ENCODE peak calls at places on chromosome 19, in six cellular contexts. Y is neural progenitor cell, W is thoracic aorta, Z is right lobe of liver, N is cardiac muscle cell, X is astrocyte of the cerebellum. R is an unnamed sample.

GRCh38 chr19:51097166-51097736 is 11.0 kb downstream of the CTU1 start:
- DNase-seq in Y (peak), W (no peak), Z (peak), N (peak), X (peak), R (peak)

GRCh38 chr19:4584670-4585460 is 25.4 kb upstream of the SEMA6B start:
- DNase-seq in Y (peak), W (no peak), Z (no peak), N (peak), X (no peak), R (no peak)

GRCh38 chr19:813359-814107 is 8.2 kb downstream of the PLPPR3 start:
- DNase-seq in Y (no peak), W (no peak), Z (no peak), N (no peak), X (no peak), R (no peak)

GRCh38 chr19:35030257-35031071 is at the start of gene SCN1B:
- DNase-seq in Y (peak), W (no peak), Z (peak), N (peak), X (no peak), R (no peak)

GRCh38 chr19:1279782-1280341 is 4.5 kb downstream of the FAM174C start:
- DNase-seq in Y (peak), W (no peak), Z (peak), N (peak), X (peak), R (no peak)

GRCh38 chr19:1116726-1117581 is 13.2 kb downstream of the GPX4 start:
- DNase-seq in Y (no peak), W (no peak), Z (no peak), N (no peak), X (no peak), R (no peak)

GRCh38 chr19:4897146-4897545 is 5.5 kb downstream of the ARRDC5 start:
- DNase-seq in Y (no peak), W (no peak), Z (no peak), N (no peak), X (no peak), R (no peak)

GRCh38 chr19:5563941-5564612 is 3.7 kb downstream of the TINCR start:
- DNase-seq in Y (no peak), W (no peak), Z (no peak), N (no peak), X (no peak), R (no peak)

DNA sequence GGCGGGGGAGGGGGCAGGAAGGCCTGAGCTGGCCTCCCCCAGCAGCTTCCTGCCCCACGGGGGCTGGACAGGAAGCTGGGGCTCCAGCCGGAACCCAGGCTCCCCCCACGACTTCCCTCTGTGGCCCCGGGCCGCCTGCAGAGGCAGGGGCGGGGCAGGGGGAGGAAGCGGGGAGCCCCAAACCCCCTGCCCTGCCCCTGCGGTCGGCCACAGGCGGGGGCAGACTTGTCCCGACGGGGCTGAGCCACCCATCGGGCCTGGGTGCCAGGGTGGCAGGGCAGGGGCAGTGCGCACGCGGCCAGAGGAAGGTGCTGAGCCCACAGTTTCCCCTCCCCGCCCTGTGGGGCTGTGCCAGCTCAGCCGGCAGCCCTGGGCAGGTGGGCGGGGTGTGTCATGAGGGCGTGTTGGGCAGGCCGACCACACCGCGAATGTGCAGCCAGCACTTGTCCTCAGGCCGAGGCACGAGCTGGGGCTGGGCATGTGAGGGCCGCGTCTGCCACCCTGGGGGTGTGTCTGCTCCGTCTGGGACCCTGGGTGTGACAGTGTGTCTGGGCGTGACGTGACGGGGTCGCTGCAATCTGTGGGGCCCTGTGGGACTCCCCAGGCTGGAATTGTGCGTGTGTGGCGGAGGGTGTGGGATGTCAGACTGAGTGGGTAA is 17.7 kb downstream of the CCDC97 start:
- DNase-seq in Y (no peak), W (no peak), Z (peak), N (peak), X (no peak), R (no peak)
- H3K4me3 ChIP-seq in Y (no peak), W (peak), Z (peak), N (no peak), X (no peak), R (peak)

GRCh38 chr19:33426621-33427475 is 53.3 kb downstream of the CEBPG start:
- DNase-seq in Y (no peak), W (no peak), Z (peak), N (no peak), X (no peak), R (no peak)
- H3K4me3 ChIP-seq in Y (no peak), W (no peak), Z (no peak), N (no peak), X (no peak), R (no peak)

DNA sequence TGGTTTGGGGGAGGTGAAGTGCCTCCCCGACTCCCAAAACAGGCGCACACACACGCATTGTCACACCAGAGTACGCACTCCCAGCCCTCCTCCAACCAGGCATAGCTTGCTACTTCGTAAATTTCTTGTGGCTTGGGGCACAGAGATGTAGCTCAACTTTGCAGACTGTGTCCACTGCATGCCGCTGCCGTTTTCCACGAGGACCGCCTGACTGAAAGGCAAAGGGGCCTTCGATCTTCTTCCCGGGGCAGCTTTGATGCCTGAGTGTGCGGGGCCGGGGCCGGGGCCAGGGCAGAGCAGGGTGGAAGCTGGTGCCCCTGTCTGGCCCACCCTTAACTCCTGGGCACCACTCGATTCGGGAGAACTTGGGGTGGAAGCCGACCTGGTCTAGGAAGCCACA is 5.7 kb upstream of the TSHZ3 start:
- DNase-seq in Y (peak), W (no peak), Z (no peak), N (no peak), X (no peak), R (no peak)
- H3K4me3 ChIP-seq in Y (peak), W (no peak), Z (no peak), N (no peak), X (no peak), R (no peak)

GRCh38 chr19:11963566-11964355 is 1.1 kb upstream of the ZNF763 start:
- DNase-seq in Y (peak), W (peak), Z (peak), N (peak), X (no peak), R (no peak)
- H3K4me3 ChIP-seq in Y (peak), W (peak), Z (no peak), N (no peak), X (no peak), R (no peak)

GRCh38 chr19:38617764-38618589 is at the start of gene MAP4K1:
- DNase-seq in Y (peak), W (no peak), Z (peak), N (no peak), X (no peak), R (peak)

GRCh38 chr19:38616265-38616664 is 1.5 kb downstream of the MAP4K1 start:
- DNase-seq in Y (no peak), W (no peak), Z (no peak), N (no peak), X (no peak), R (no peak)

GRCh38 chr19:38614289-38614688 is 3.5 kb downstream of the MAP4K1 start:
- DNase-seq in Y (no peak), W (no peak), Z (no peak), N (no peak), X (no peak), R (no peak)

GRCh38 chr19:38617283-38617763 is 430 bp downstream of the MAP4K1 start:
- DNase-seq in Y (no peak), W (no peak), Z (no peak), N (no peak), X (no peak), R (no peak)

GRCh38 chr19:38615007-38615581 is 2.7 kb downstream of the MAP4K1 start:
- DNase-seq in Y (no peak), W (no peak), Z (no peak), N (no peak), X (no peak), R (no peak)
- H3K4me3 ChIP-seq in Y (no peak), W (no peak), Z (no peak), N (no peak), X (no peak), R (peak)

GRCh38 chr19:29193116-29193515 is 19.8 kb downstream of the UQCRFS1 start:
- DNase-seq in Y (no peak), W (no peak), Z (no peak), N (no peak), X (no peak), R (no peak)
- H3K4me3 ChIP-seq in Y (no peak), W (no peak), Z (no peak), N (no peak), X (no peak), R (no peak)

GRCh38 chr19:46733693-46734240 is 12.1 kb upstream of the FKRP start:
- DNase-seq in Y (no peak), W (no peak), Z (no peak), N (no peak), X (no peak), R (no peak)
- H3K4me3 ChIP-seq in Y (no peak), W (no peak), Z (no peak), N (no peak), X (no peak), R (no peak)

DNA sequence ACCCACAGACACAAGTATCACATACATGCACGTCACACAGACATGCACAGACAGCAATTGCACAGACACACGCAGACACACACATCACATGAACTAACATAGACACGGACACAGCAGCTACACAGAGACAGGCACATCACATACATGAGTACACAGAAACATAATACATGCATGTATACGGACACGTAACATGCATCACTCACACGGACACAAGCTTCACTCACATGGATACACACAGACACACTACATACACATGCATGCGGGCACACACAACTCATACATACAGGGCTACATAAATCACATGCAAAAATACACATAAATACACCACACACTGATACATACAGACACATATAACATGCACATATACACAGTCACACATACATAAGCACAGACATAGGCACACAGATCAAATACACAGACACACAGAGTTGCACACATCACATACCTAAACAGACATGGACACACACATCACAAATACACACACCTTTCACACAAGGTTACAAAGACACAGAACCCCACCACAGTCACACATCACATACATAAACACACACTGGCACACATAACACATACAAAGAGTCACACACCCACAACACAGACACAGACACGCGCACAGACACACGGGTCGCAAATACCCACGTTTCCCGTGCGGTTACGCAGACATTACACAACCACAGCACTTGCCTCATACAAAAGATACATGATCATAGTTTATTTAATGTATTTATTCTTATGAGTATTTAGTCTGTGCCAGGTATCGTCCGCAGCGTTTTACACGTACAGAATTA is 1.1 kb upstream of the LMTK3 start:
- DNase-seq in Y (peak), W (no peak), Z (no peak), N (no peak), X (no peak), R (no peak)
- H3K4me3 ChIP-seq in Y (peak), W (peak), Z (no peak), N (no peak), X (no peak), R (peak)

DNA sequence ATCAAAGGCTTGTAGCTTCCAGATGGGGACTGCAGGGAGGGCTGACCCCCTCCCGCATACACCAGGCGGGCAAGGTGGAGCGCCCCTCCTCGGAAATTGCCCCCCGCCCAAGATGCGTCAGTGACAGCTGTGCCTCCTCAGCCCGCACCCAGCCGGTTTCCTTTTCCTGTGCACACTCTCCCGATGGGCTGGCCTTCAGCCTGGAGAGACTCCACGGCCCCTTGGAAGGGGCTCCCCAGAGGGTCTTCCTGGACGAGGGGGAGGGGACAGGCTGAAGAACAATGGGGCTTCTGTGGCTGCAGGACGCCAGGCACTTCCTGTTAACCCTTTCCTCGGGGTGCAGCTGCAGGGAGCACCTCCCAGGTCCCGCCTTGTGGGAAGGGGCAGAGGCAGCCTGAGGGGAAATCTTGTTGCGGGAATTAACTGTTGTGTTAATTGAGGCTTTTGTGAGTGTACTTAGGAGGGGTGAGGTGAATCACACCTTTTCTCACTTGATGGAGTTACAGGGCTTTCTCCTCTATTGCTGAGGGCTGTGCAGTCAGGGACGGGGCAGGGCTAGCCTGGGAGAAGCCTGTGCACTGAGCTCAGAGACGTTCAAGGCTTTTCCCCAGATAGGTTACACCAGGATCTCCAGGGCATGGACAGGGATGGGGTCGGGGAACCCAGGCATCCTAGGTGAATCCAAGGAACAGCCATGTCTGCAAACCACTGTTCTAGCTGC is 14.3 kb downstream of the IER2 start:
- DNase-seq in Y (peak), W (no peak), Z (peak), N (peak), X (no peak), R (no peak)
- H3K4me3 ChIP-seq in Y (peak), W (peak), Z (no peak), N (no peak), X (no peak), R (no peak)

GRCh38 chr19:17237747-17238706 is 7.7 kb downstream of the NR2F6 start:
- DNase-seq in Y (no peak), W (no peak), Z (no peak), N (no peak), X (no peak), R (no peak)
- H3K4me3 ChIP-seq in Y (no peak), W (no peak), Z (no peak), N (no peak), X (no peak), R (no peak)